ENCODE peak calls at places on chromosomes 16 and 17, in eight cellular contexts. R, S, J, E, C, M, Q and D are unnamed samples.

GRCh38 chr17:59513934-59514841 is 51.2 kb upstream of the DHX40 start:
- DNase-seq in R (peak; percentile 45), S (no peak), J (peak; percentile 79), E (peak; percentile 91), C (no peak), M (peak; percentile 98), Q (peak; percentile 55), D (peak; percentile 65)

GRCh38 chr16:27355610-27356009 is 41.8 kb downstream of the IL4R start:
- DNase-seq in R (peak; percentile 22), S (peak; percentile 91), J (peak; percentile 17), E (peak; percentile 36), C (peak; percentile 19), M (peak; percentile 51), Q (no peak), D (peak; percentile 61)

GRCh38 chr16:85835956-85836705 is 36.6 kb downstream of the COX4I1 start:
- DNase-seq in R (no peak), S (no peak), J (no peak), E (no peak), C (no peak), M (no peak), Q (no peak), D (no peak)

GRCh38 chr16:72666267-72666666 is 381.7 kb downstream of the ZFHX3 start:
- DNase-seq in R (peak; percentile 12), S (no peak), J (no peak), E (peak; percentile 7), C (no peak), M (no peak), Q (no peak), D (peak; percentile 4)

GRCh38 chr17:67125417-67125816 is 81.1 kb downstream of the CACNG1 start:
- DNase-seq in R (no peak), S (no peak), J (peak; percentile 38), E (peak; percentile 36), C (no peak), M (no peak), Q (no peak), D (peak; percentile 32)

GRCh38 chr16:27526169-27526568 is 23.5 kb downstream of the GTF3C1 start:
- DNase-seq in R (no peak), S (no peak), J (no peak), E (no peak), C (no peak), M (no peak), Q (no peak), D (no peak)

GRCh38 chr17:42362245-42362961 is 25.8 kb downstream of the STAT3 start:
- DNase-seq in R (no peak), S (no peak), J (no peak), E (no peak), C (no peak), M (no peak), Q (peak; percentile 69), D (no peak)

GRCh38 chr16:84503751-84504395 is 586 bp downstream of the MEAK7 start:
- DNase-seq in R (peak; percentile 55), S (peak; percentile 67), J (peak; percentile 56), E (peak; percentile 51), C (no peak), M (no peak), Q (peak; percentile 28), D (peak; percentile 82)

GRCh38 chr17:55299890-55300289 is 35.1 kb downstream of the HLF start:
- DNase-seq in R (no peak), S (peak; percentile 10), J (no peak), E (no peak), C (no peak), M (no peak), Q (no peak), D (no peak)

GRCh38 chr17:8152112-8152775 is at the start of gene PER1:
- DNase-seq in R (peak; percentile 93), S (peak; percentile 99), J (peak; percentile 91), E (peak; percentile 97), C (peak; percentile 86), M (peak; percentile 68), Q (peak; percentile 97), D (peak; percentile 98)

GRCh38 chr17:60464343-60464742 is 42.1 kb downstream of the CHCT1 start:
- DNase-seq in R (no peak), S (no peak), J (no peak), E (no peak), C (no peak), M (no peak), Q (no peak), D (no peak)

GRCh38 chr17:75034236-75034908 is 12.4 kb downstream of the ATP5PD start:
- DNase-seq in R (peak; percentile 85), S (peak; percentile 100), J (peak; percentile 81), E (peak; percentile 92), C (peak; percentile 93), M (peak; percentile 94), Q (peak; percentile 89), D (peak; percentile 88)

GRCh38 chr17:76738468-76738850 is 540 bp downstream of the MFSD11 start:
- DNase-seq in R (no peak), S (no peak), J (no peak), E (no peak), C (no peak), M (no peak), Q (peak; percentile 41), D (peak; percentile 45)

GRCh38 chr17:72591500-72592241 is 470.9 kb downstream of the SOX9 start:
- DNase-seq in R (no peak), S (peak; percentile 81), J (peak; percentile 47), E (peak; percentile 35), C (no peak), M (peak; percentile 28), Q (peak; percentile 66), D (peak; percentile 59)

GRCh38 chr17:3667366-3668278 is 756 bp downstream of the TAX1BP3 start:
- DNase-seq in R (peak; percentile 91), S (peak; percentile 92), J (peak; percentile 92), E (peak; percentile 96), C (no peak), M (peak; percentile 81), Q (peak; percentile 98), D (peak; percentile 97)

GRCh38 chr16:66954097-66954659 is 6.9 kb upstream of the CES3 start:
- DNase-seq in R (peak; percentile 73), S (peak; percentile 94), J (peak; percentile 58), E (peak; percentile 82), C (peak; percentile 74), M (peak; percentile 85), Q (peak; percentile 89), D (peak; percentile 82)

GRCh38 chr17:78862073-78863023 is 21.7 kb upstream of the USP36 start:
- DNase-seq in R (peak; percentile 98), S (peak; percentile 69), J (peak; percentile 97), E (peak; percentile 99), C (peak; percentile 92), M (peak; percentile 62), Q (peak; percentile 94), D (peak; percentile 99)

GRCh38 chr16:88785106-88785924 is at the start of gene PIEZO1:
- DNase-seq in R (peak; percentile 52), S (peak; percentile 80), J (peak; percentile 47), E (peak; percentile 73), C (no peak), M (no peak), Q (peak; percentile 92), D (peak; percentile 86)

GRCh38 chr17:27463235-27463677 is 7.0 kb downstream of the KSR1 start:
- DNase-seq in R (no peak), S (no peak), J (peak; percentile 71), E (no peak), C (no peak), M (no peak), Q (no peak), D (no peak)

GRCh38 chr17:65163990-65164495 is 26.9 kb downstream of the RGS9 start:
- DNase-seq in R (peak; percentile 90), S (no peak), J (peak; percentile 38), E (peak; percentile 95), C (peak; percentile 12), M (peak; percentile 18), Q (peak; percentile 29), D (peak; percentile 74)

GRCh38 chr17:28193241-28193640 is 125.8 kb upstream of the TMEM97 start:
- DNase-seq in R (no peak), S (peak; percentile 56), J (no peak), E (no peak), C (no peak), M (no peak), Q (no peak), D (no peak)

GRCh38 chr17:41919840-41920579 is 1.3 kb upstream of the ACLY start:
- DNase-seq in R (peak; percentile 33), S (peak; percentile 81), J (peak; percentile 18), E (no peak), C (no peak), M (no peak), Q (peak; percentile 49), D (peak; percentile 54)

GRCh38 chr17:55437165-55437605 is 15.6 kb upstream of the MMD start:
- DNase-seq in R (no peak), S (peak; percentile 67), J (no peak), E (no peak), C (no peak), M (no peak), Q (no peak), D (no peak)

GRCh38 chr16:31695667-31696066 is 168.0 kb downstream of the AHSP start:
- DNase-seq in R (no peak), S (no peak), J (no peak), E (no peak), C (no peak), M (no peak), Q (no peak), D (no peak)

GRCh38 chr16:81657224-81657623 is 121.9 kb upstream of the PLCG2 start:
- DNase-seq in R (no peak), S (no peak), J (no peak), E (no peak), C (no peak), M (no peak), Q (no peak), D (no peak)
- H3K9ac ChIP-seq in R (no peak overlapping the region), S (no peak overlapping the region), J (no peak overlapping the region), E (no peak overlapping the region), C (no peak overlapping the region), M (no peak overlapping the region), Q (no peak overlapping the region), D (no peak overlapping the region)

DNA sequence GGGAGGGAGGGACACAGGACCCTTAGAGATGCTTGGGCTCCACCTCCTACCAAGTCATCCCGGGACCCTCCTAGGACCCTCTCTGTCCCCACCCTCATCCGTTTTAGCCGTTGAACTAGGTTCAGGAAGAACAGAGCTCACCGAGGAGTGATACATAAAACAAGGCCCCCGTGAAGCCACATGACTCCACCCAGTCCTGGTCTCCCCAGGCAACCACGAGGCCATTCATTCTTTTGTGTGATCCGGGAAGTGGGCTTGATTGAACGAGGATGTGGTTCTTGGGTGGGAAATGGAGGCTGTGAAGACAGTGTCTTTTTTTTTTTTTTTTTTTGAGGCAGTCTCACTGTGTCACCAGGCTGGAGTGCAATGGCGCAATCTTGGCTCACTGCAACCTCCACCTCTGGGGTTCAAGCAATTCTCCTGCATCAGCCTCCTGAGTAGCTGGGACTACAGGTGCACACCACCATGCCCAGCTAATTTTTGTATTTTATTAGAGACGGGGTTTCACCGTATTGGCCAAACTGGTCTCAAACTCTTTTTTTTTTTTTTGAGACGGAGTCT is 14.8 kb downstream of the TRARG1 start:
- DNase-seq in R (no peak), S (no peak), J (no peak), E (no peak), C (no peak), M (no peak), Q (no peak), D (no peak)
- H3K9ac ChIP-seq in R (no peak overlapping the region), S (no peak overlapping the region), J (no peak overlapping the region), E (no peak overlapping the region), C (no peak overlapping the region), M (no peak overlapping the region), Q (no peak overlapping the region), D (no peak overlapping the region)

GRCh38 chr17:39365252-39365651 is 36.2 kb downstream of the FBXL20 start:
- DNase-seq in R (peak; percentile 83), S (no peak), J (peak; percentile 85), E (no peak), C (no peak), M (no peak), Q (peak; percentile 79), D (peak; percentile 88)
- H3K9ac ChIP-seq in R (no peak overlapping the region), S (no peak overlapping the region), J (no peak overlapping the region), E (peak overlapping the region; percentile 80), C (no peak overlapping the region), M (no peak overlapping the region), Q (peak overlapping the region; percentile 16), D (peak overlapping the region; percentile 52)

GRCh38 chr16:1323296-1324239 is 9.9 kb upstream of the BAIAP3 start:
- DNase-seq in R (no peak), S (no peak), J (no peak), E (no peak), C (no peak), M (no peak), Q (no peak), D (no peak)
- H3K9ac ChIP-seq in R (no peak overlapping the region), S (no peak overlapping the region), J (no peak overlapping the region), E (no peak overlapping the region), C (no peak overlapping the region), M (no peak overlapping the region), Q (no peak overlapping the region), D (no peak overlapping the region)